ENCODE peak calls at places on chromosomes 16 and 17, in nine cellular contexts. J, B, W, N, T, C, X, M and S are unnamed samples.

GRCh38 chr16:86772671-86773338 is 194.5 kb downstream of the FOXL1 start:
- DNase-seq in B (no peak), X (no peak), T (no peak), W (no peak), J (peak; percentile 58), N (peak; percentile 16), C (no peak), M (no peak), S (peak; percentile 84)

GRCh38 chr17:45719335-45720071 is 64.6 kb upstream of the CRHR1 start:
- DNase-seq in N (peak; percentile 52), M (no peak), C (no peak), T (no peak), J (peak; percentile 74), W (peak; percentile 77), B (no peak), X (peak; percentile 74), S (peak; percentile 47)

GRCh38 chr17:67461228-67461780 is 84.2 kb downstream of the PITPNC1 start:
- DNase-seq in C (no peak), T (no peak), X (no peak), B (no peak), N (no peak), W (no peak), J (no peak), M (no peak), S (no peak)

GRCh38 chr17:33209671-33210070 is 83.4 kb downstream of the ASIC2 start:
- DNase-seq in X (no peak), N (no peak), T (no peak), M (no peak), J (peak; percentile 47), W (peak; percentile 30), B (no peak), C (no peak), S (no peak)

GRCh38 chr16:24970708-24971107 is 44.5 kb downstream of the ARHGAP17 start:
- DNase-seq in M (no peak), C (no peak), W (no peak), X (no peak), N (no peak), B (no peak), J (no peak), T (no peak), S (no peak)

GRCh38 chr17:45120558-45120957 is 11.8 kb downstream of the PLCD3 start:
- DNase-seq in N (no peak), X (no peak), C (no peak), T (no peak), M (no peak), B (peak; percentile 26), W (no peak), J (no peak), S (no peak)

GRCh38 chr16:50436271-50436670 is 67.5 kb upstream of the BRD7 start:
- DNase-seq in X (no peak), W (no peak), M (no peak), J (no peak), C (no peak), T (no peak), B (no peak), N (no peak), S (no peak)

GRCh38 chr16:50267151-50267631 is 840 bp downstream of the ADCY7 start:
- DNase-seq in N (no peak), M (no peak), X (no peak), W (no peak), J (no peak), C (no peak), B (no peak), T (no peak), S (no peak)

GRCh38 chr17:72691601-72692000 is 400.9 kb downstream of the SLC39A11 start:
- DNase-seq in N (peak; percentile 32), C (no peak), J (peak; percentile 98), B (no peak), M (no peak), T (no peak), X (no peak), W (peak; percentile 57), S (peak; percentile 84)

GRCh38 chr17:41340934-41341861 is 9.4 kb downstream of the KRT33A start:
- DNase-seq in B (no peak), C (no peak), J (no peak), T (no peak), M (no peak), W (no peak), X (no peak), N (no peak), S (no peak)

GRCh38 chr17:50129946-50130777 is at the start of gene SAMD14:
- DNase-seq in M (no peak), T (no peak), J (peak; percentile 25), W (no peak), N (no peak), B (no peak), X (no peak), C (no peak), S (peak; percentile 26)

GRCh38 chr17:67150826-67151225 is 94.2 kb downstream of the HELZ start:
- DNase-seq in W (peak; percentile 56), X (no peak), M (no peak), B (no peak), T (no peak), N (no peak), C (no peak), J (no peak), S (no peak)

GRCh38 chr16:20300312-20301097 is 26.8 kb downstream of the GP2 start:
- DNase-seq in B (no peak), J (peak; percentile 41), T (no peak), W (peak; percentile 63), C (no peak), X (no peak), N (peak; percentile 58), M (peak; percentile 69), S (peak; percentile 8)
- TF ChIP-seq CTCF in B (no peak), J (peak; percentile 67), T (peak; percentile 60), W (peak; percentile 73), C (peak; percentile 43), X (peak; percentile 75), N (peak; percentile 71), M (no peak), S (peak; percentile 63)

GRCh38 chr16:17411263-17411662 is 59.5 kb downstream of the XYLT1 start:
- DNase-seq in B (no peak), T (no peak), N (no peak), W (no peak), J (no peak), C (no peak), X (no peak), M (no peak), S (no peak)
- H3K4me3 ChIP-seq in B (no peak overlapping the region), T (no peak overlapping the region), N (no peak overlapping the region), W (no peak overlapping the region), J (no peak overlapping the region), C (no peak overlapping the region), X (no peak overlapping the region), M (no peak overlapping the region), S (no peak overlapping the region)

GRCh38 chr17:6843241-6843890 is 11.8 kb upstream of the TEKT1 start:
- DNase-seq in C (no peak), B (no peak), M (no peak), T (no peak), J (peak; percentile 52), X (peak; percentile 49), W (peak; percentile 74), N (peak; percentile 68), S (peak; percentile 62)
- TF ChIP-seq CTCF in C (peak; percentile 36), B (no peak), M (peak; percentile 53), T (peak; percentile 76), J (peak; percentile 50), X (peak; percentile 78), W (peak; percentile 92), N (peak; percentile 34), S (peak; percentile 42)

DNA sequence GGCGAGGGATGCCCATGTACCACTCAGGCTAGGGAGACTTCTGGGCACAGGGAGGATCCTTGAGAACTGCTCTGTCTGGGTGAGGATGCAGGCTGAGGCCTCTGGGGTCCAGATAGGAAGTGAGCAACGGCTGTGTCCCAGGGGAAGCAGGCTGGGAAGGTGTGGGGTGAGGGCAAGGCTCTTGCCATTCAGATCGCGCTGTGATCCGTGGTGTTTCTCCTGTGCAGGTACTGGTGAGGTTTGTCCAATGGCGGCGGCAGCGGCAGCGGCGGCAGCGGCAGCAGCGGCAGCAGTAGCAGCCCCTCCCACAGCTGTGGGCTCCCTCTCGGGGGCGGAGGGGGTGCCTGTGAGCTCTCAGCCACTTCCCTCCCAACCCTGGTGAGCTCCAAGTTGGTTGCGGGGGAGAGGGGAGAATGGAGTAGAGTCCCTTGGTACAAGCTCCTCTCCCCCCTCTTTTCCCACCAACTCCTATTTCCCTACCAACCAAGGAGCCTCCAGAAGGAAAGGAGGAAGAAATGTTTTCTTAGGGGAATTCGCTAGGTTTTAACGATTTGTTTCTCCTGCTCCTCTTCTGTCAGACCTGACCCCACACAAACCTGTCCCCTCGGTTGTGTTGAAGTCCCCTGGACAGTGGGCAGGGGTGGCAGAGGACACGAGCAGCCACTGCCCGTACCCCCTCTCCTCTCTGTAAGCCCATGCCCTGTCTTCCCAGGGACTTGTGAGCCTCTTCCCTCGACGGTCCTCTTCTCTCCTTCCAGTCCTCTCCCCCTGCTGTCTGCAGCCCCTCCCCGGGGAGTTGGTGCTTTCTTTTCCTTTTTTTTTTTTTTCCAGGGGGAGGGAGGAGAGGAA is 1.9 kb upstream of the PRRT2 start:
- DNase-seq in M (no peak), W (no peak), B (peak; percentile 60), X (no peak), T (no peak), C (peak; percentile 39), J (no peak), N (no peak), S (no peak)
- H3K4me3 ChIP-seq in M (no peak overlapping the region), W (no peak overlapping the region), B (no peak overlapping the region), X (no peak overlapping the region), T (no peak overlapping the region), C (no peak overlapping the region), J (no peak overlapping the region), N (peak overlapping the region; percentile 28), S (no peak overlapping the region)

GRCh38 chr16:73172621-73173312 is 124.8 kb upstream of the ZFHX3 start:
- DNase-seq in C (peak; percentile 85), J (peak; percentile 91), T (no peak), N (peak; percentile 98), X (no peak), M (peak; percentile 96), W (no peak), B (peak; percentile 86), S (peak; percentile 97)

GRCh38 chr16:73177896-73178295 is 130.0 kb upstream of the ZFHX3 start:
- DNase-seq in X (no peak), T (no peak), N (no peak), C (no peak), M (no peak), W (no peak), B (no peak), J (no peak), S (no peak)

GRCh38 chr16:73173396-73173795 is 125.5 kb upstream of the ZFHX3 start:
- DNase-seq in W (no peak), N (no peak), B (no peak), J (no peak), M (no peak), X (no peak), T (no peak), C (no peak), S (no peak)

GRCh38 chr16:73179671-73180370 is 131.9 kb upstream of the ZFHX3 start:
- DNase-seq in T (no peak), X (no peak), C (peak; percentile 39), M (peak; percentile 22), N (no peak), W (no peak), B (peak; percentile 59), J (no peak), S (no peak)

DNA sequence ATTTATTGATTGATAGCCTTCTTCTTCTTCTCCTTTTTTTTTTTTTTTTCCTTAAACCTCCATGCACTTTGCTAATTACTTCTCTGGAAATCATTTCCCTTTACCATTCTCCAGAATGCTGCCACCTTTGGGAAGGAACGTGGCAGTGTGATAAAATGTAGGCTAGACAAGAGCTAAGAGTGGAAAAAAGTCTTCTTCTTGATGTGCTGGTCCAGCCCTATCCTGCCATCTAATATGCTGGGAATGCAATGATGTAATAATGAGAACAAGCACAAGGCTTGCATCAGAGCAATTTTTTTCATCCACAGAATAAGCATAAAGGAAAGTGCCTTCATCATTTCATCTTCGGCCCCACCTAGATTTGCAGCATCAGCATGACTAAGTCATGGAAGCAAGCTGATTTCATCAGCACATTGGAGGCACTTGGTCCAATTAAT is 128.7 kb upstream of the ZFHX3 start:
- DNase-seq in B (no peak), W (peak; percentile 86), M (no peak), X (peak; percentile 83), N (peak; percentile 91), C (no peak), T (no peak), J (peak; percentile 94), S (peak; percentile 82)
- TF ChIP-seq CTCF in B (no peak), W (peak; percentile 55), M (peak; percentile 41), X (peak; percentile 76), N (peak; percentile 55), C (peak; percentile 39), T (no peak), J (peak; percentile 50), S (peak; percentile 34)